ENCODE peak calls at places on chromosomes 7 and 10, in six cellular contexts. Z, L, K, J, A and H are unnamed samples.

GRCh38 chr7:610531-611280 is 91.1 kb upstream of the PDGFA start:
- DNase-seq in Z (no peak), L (no peak), K (no peak), J (no peak), A (no peak), H (no peak)

GRCh38 chr10:60446070-60446833 is 56.6 kb upstream of the ANK3 start:
- DNase-seq in Z (no peak), L (no peak), K (no peak), J (no peak), A (no peak), H (no peak)

GRCh38 chr7:131688738-131689661 is 132.6 kb upstream of the PODXL start:
- DNase-seq in Z (peak; percentile 27), L (peak; percentile 20), K (peak; percentile 68), J (no peak), A (peak; percentile 45), H (peak; percentile 27)

GRCh38 chr10:100878291-100878910 is 34.4 kb upstream of the SLF2 start:
- DNase-seq in Z (no peak), L (peak; percentile 31), K (peak; percentile 55), J (no peak), A (peak; percentile 20), H (peak; percentile 3)

GRCh38 chr7:25752967-25753791 is 398.8 kb upstream of the NFE2L3 start:
- DNase-seq in Z (no peak), L (peak; percentile 15), K (no peak), J (no peak), A (no peak), H (no peak)

GRCh38 chr10:126270116-126270515 is 118.2 kb downstream of the ADAM12 start:
- DNase-seq in Z (no peak), L (no peak), K (no peak), J (no peak), A (no peak), H (no peak)

GRCh38 chr10:117627561-117627960 is 85.0 kb downstream of the EMX2 start:
- DNase-seq in Z (no peak), L (no peak), K (no peak), J (no peak), A (no peak), H (no peak)

GRCh38 chr10:78288716-78289115 is 255.1 kb downstream of the RPS24 start:
- DNase-seq in Z (no peak), L (no peak), K (no peak), J (no peak), A (no peak), H (no peak)

GRCh38 chr7:157715938-157716280 is 379.1 kb downstream of the DNAJB6 start:
- DNase-seq in Z (no peak), L (no peak), K (no peak), J (no peak), A (no peak), H (no peak)

GRCh38 chr10:75226656-75227055 is 9.1 kb downstream of the COMTD1 start:
- DNase-seq in Z (no peak), L (no peak), K (no peak), J (peak; percentile 39), A (no peak), H (no peak)

GRCh38 chr10:66928000-66928770 is 2.3 kb downstream of the LRRTM3 start:
- DNase-seq in Z (no peak), L (peak; percentile 61), K (no peak), J (no peak), A (no peak), H (no peak)

GRCh38 chr7:136874393-136875032 is 6.1 kb downstream of the CHRM2 start:
- DNase-seq in Z (no peak), L (no peak), K (no peak), J (no peak), A (no peak), H (no peak)

GRCh38 chr7:5370454-5371353 is 52.9 kb downstream of the TNRC18 start:
- DNase-seq in Z (no peak), L (no peak), K (no peak), J (no peak), A (no peak), H (no peak)

GRCh38 chr10:79111427-79111826 is 42.7 kb downstream of the ZMIZ1 start:
- DNase-seq in Z (no peak), L (no peak), K (no peak), J (no peak), A (no peak), H (no peak)

GRCh38 chr10:81871558-81871957 is 3.4 kb upstream of the NRG3 start:
- DNase-seq in Z (no peak), L (no peak), K (no peak), J (no peak), A (no peak), H (no peak)

GRCh38 chr10:90020506-90020905 is 319.1 kb downstream of the KIF20B start:
- DNase-seq in Z (no peak), L (no peak), K (no peak), J (no peak), A (no peak), H (no peak)

GRCh38 chr7:44678468-44679179 is 70.0 kb upstream of the ZMIZ2 start:
- DNase-seq in Z (no peak), L (no peak), K (no peak), J (peak; percentile 60), A (no peak), H (no peak)